ENCODE peak calls at places on chromosome 10, in eight cellular contexts. J, F, U, T, A, C, G and P are unnamed samples.

GRCh38 chr10:12287772-12288171 is 61.6 kb upstream of the CAMK1D start:
- DNase-seq in F (no peak), J (no peak), A (no peak), T (no peak), U (peak), G (no peak), C (no peak), P (no peak)

GRCh38 chr10:28668363-28669226 is 8.7 kb upstream of the BAMBI start:
- DNase-seq in J (peak), F (peak), A (peak), U (peak), C (peak), G (peak), T (peak), P (no peak)

GRCh38 chr10:6473901-6474370 is 106.1 kb downstream of the PRKCQ start:
- DNase-seq in J (peak), F (no peak), T (no peak), A (no peak), U (peak), C (no peak), G (no peak), P (no peak)

GRCh38 chr10:118965636-118966035 is 63.9 kb upstream of the NANOS1 start:
- DNase-seq in U (no peak), F (peak), G (no peak), T (no peak), A (no peak), J (no peak), C (no peak), P (no peak)

GRCh38 chr10:103985726-103986125 is 18.8 kb downstream of the SLK start:
- DNase-seq in J (no peak), A (no peak), G (no peak), C (no peak), U (no peak), F (no peak), T (no peak), P (no peak)

GRCh38 chr10:86339226-86339865 is 27.2 kb downstream of the GRID1 start:
- DNase-seq in C (no peak), T (no peak), F (no peak), U (no peak), J (no peak), G (no peak), A (peak), P (no peak)

GRCh38 chr10:17013131-17013530 is 116.5 kb downstream of the CUBN start:
- DNase-seq in J (no peak), C (no peak), U (no peak), G (no peak), F (no peak), A (no peak), T (no peak), P (no peak)

GRCh38 chr10:14362098-14362497 is 31.4 kb upstream of the FRMD4A start:
- DNase-seq in A (no peak), U (no peak), T (no peak), G (no peak), F (no peak), J (no peak), C (no peak), P (no peak)

GRCh38 chr10:7397636-7398035 is 13.2 kb downstream of the SFMBT2 start:
- DNase-seq in A (no peak), T (no peak), C (no peak), J (no peak), F (no peak), G (peak), U (no peak), P (no peak)

DNA sequence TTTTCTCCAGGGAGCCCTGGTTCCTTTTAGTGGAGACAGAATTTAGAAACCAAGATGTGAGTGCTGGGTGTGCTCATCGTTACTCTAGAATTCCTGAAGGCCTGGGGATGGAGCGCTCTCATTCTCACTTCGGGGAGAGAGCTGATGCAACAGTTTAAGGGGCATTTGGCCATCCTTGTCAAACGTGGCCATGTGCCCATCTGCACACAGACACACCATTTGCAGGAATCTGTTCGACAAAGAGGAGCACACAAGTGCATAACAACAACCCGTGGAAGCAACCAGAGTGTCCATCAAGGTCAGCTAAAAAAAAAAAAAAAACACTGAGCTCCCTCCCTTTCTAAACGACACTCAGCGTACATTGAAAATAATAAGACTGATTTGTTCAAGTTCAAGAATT is 23.0 kb upstream of the RET start:
- DNase-seq in G (no peak), C (no peak), A (no peak), U (no peak), F (no peak), J (no peak), T (no peak), P (no peak)
- TF ChIP-seq CTCF in G (no peak), C (no peak), A (no peak), U (no peak), F (no peak), J (no peak), T (no peak), P (no peak)

GRCh38 chr10:70097459-70097858 is 35.2 kb downstream of the AIFM2 start:
- DNase-seq in C (no peak), F (no peak), U (no peak), T (no peak), A (no peak), J (no peak), G (no peak), P (no peak)

GRCh38 chr10:70101668-70102067 is 31.0 kb downstream of the AIFM2 start:
- DNase-seq in J (no peak), A (no peak), F (no peak), G (no peak), T (no peak), U (no peak), C (no peak), P (no peak)

GRCh38 chr10:70096705-70097420 is 35.8 kb downstream of the AIFM2 start:
- DNase-seq in U (no peak), T (no peak), C (no peak), F (no peak), A (no peak), G (peak), J (no peak), P (no peak)

GRCh38 chr10:70096016-70096704 is 36.5 kb downstream of the AIFM2 start:
- DNase-seq in U (no peak), A (no peak), J (no peak), F (no peak), G (no peak), C (no peak), T (no peak), P (no peak)

DNA sequence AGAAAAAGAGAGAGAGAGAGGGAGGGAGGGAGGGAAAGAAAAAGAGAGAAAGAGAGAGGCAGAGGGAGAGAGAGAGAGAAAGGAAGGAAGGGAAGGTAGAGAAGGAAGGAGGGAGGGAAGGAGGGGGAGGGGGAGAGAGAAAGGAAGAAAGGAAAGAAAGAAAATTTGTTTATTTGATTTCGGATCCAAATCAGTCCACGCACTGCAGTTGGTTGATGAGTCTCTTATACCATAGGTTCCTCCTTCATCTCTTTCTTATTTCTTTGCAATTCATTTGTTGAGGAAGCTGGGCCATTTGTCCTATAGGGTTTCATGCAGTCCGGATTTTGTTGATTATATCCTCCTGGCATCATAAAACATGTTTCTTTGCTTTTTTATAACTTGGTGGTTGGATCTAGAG is 34.4 kb downstream of the AIFM2 start:
- DNase-seq in J (no peak), G (no peak), C (no peak), U (no peak), T (no peak), F (no peak), A (no peak), P (no peak)
- H3K4me3 ChIP-seq in J (no peak), G (no peak), C (no peak), U (no peak), T (no peak), F (no peak), A (no peak), P (no peak)

DNA sequence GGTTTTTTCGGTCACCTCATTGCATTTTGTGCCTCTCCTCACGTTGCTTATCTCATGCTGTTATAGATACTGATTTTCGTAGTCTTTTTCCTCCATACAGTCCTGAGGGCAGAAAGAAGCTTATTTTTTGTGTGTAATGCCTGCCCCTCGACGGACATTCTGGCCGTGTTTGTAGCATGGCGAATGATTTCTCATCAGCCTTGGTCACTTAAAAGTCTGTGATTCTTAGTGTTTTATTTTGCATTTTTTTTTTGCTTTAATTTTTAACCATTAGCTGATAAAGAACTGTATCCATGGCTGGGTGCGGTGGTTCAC is 469 bp upstream of the NOC3L start:
- DNase-seq in U (no peak), J (no peak), T (no peak), G (no peak), F (no peak), C (no peak), A (no peak), P (no peak)
- TF ChIP-seq CTCF in U (no peak), J (no peak), T (no peak), G (no peak), F (no peak), C (no peak), A (no peak), P (no peak)

GRCh38 chr10:35696392-35696791 is 54.3 kb upstream of the FZD8 start:
- DNase-seq in U (peak), A (no peak), C (no peak), G (no peak), F (no peak), T (no peak), J (no peak), P (no peak)

GRCh38 chr10:35691522-35692236 is 49.6 kb upstream of the FZD8 start:
- DNase-seq in G (no peak), U (no peak), J (no peak), A (no peak), T (no peak), F (no peak), C (no peak), P (no peak)

GRCh38 chr10:35693800-35694199 is 51.7 kb upstream of the FZD8 start:
- DNase-seq in T (no peak), A (no peak), C (no peak), J (no peak), G (no peak), U (no peak), F (no peak), P (no peak)

GRCh38 chr10:35685402-35685801 is 43.3 kb upstream of the FZD8 start:
- DNase-seq in A (no peak), F (peak), G (no peak), J (no peak), U (no peak), T (peak), C (no peak), P (no peak)

GRCh38 chr10:35690534-35690933 is 48.4 kb upstream of the FZD8 start:
- DNase-seq in A (no peak), G (no peak), C (peak), T (no peak), J (no peak), U (no peak), F (no peak), P (no peak)
- H3K4me3 ChIP-seq in A (no peak), G (no peak), C (no peak), T (no peak), J (no peak), U (no peak), F (no peak), P (no peak)